ENCODE peak calls at places on chromosomes 16 and 17, in eight cellular contexts. J is adrenal gland, V is prostate gland, I is heart left ventricle, H is A549, L is breast epithelium, Q is body of pancreas, Z is H1. N is an unnamed sample.

GRCh38 chr16:85395913-85396878 is 216.9 kb upstream of the GSE1 start:
- DNase-seq in J (peak; percentile 42), V (peak; percentile 62), I (peak; percentile 58), H (no peak), L (peak; percentile 59), Q (no peak), Z (no peak), N (no peak)

GRCh38 chr16:21628196-21628726 is 24.1 kb downstream of the IGSF6 start:
- DNase-seq in J (no peak), V (no peak), I (no peak), H (no peak), L (no peak), Q (no peak), Z (no peak), N (no peak)

GRCh38 chr17:79153367-79154130 is 78.9 kb downstream of the ENGASE start:
- DNase-seq in J (no peak), V (no peak), I (no peak), H (no peak), L (no peak), Q (no peak), Z (no peak), N (no peak)

GRCh38 chr17:76417499-76418143 is 33.2 kb downstream of the SPHK1 start:
- DNase-seq in J (no peak), V (no peak), I (no peak), H (no peak), L (no peak), Q (peak; percentile 63), Z (no peak), N (no peak)

GRCh38 chr17:42247734-42248133 is 28.5 kb downstream of the STAT5B start:
- DNase-seq in J (no peak), V (no peak), I (no peak), H (peak; percentile 63), L (no peak), Q (no peak), Z (no peak), N (no peak)

GRCh38 chr17:40809721-40810421 is 10.1 kb upstream of the KRT28 start:
- DNase-seq in J (no peak), V (no peak), I (no peak), H (no peak), L (no peak), Q (no peak), Z (no peak), N (no peak)

GRCh38 chr17:64682261-64683181 is 20.4 kb upstream of the SMURF2 start:
- DNase-seq in J (no peak), V (no peak), I (no peak), H (peak; percentile 36), L (no peak), Q (no peak), Z (no peak), N (no peak)

GRCh38 chr16:57873218-57873617 is 70.9 kb upstream of the KIFC3 start:
- DNase-seq in J (no peak), V (no peak), I (no peak), H (no peak), L (no peak), Q (no peak), Z (peak; percentile 50), N (no peak)

GRCh38 chr17:65633988-65634387 is 72.5 kb upstream of the AXIN2 start:
- DNase-seq in J (no peak), V (peak; percentile 37), I (no peak), H (peak; percentile 75), L (no peak), Q (peak; percentile 13), Z (no peak), N (no peak)

GRCh38 chr17:76872221-76872873 is 4.1 kb downstream of the MGAT5B start:
- DNase-seq in J (no peak), V (no peak), I (no peak), H (peak; percentile 89), L (peak; percentile 70), Q (no peak), Z (no peak), N (no peak)

GRCh38 chr17:1730345-1731193 is 6.1 kb downstream of the WDR81 start:
- DNase-seq in J (peak; percentile 81), V (peak; percentile 81), I (peak; percentile 89), H (no peak), L (peak; percentile 86), Q (peak; percentile 66), Z (no peak), N (peak; percentile 96)

GRCh38 chr17:10521949-10522348 is 3.6 kb upstream of the MYH1 start:
- DNase-seq in J (no peak), V (no peak), I (no peak), H (no peak), L (no peak), Q (no peak), Z (no peak), N (no peak)

GRCh38 chr16:80931985-80932720 is 74.5 kb downstream of the CMC2 start:
- DNase-seq in J (peak; percentile 74), V (peak; percentile 74), I (peak; percentile 78), H (peak; percentile 71), L (peak; percentile 37), Q (peak; percentile 70), Z (peak; percentile 33), N (peak; percentile 56)

GRCh38 chr17:82241926-82242697 is 13.3 kb downstream of the SLC16A3 start:
- DNase-seq in J (no peak), V (no peak), I (peak; percentile 62), H (no peak), L (no peak), Q (no peak), Z (no peak), N (no peak)

GRCh38 chr17:17981330-17981729 is 8.7 kb downstream of the DRC3 start:
- DNase-seq in J (no peak), V (no peak), I (no peak), H (no peak), L (no peak), Q (no peak), Z (no peak), N (no peak)

GRCh38 chr16:83992624-83993023 is 24.6 kb downstream of the NECAB2 start:
- DNase-seq in J (peak; percentile 53), V (no peak), I (no peak), H (no peak), L (peak; percentile 51), Q (peak; percentile 77), Z (no peak), N (peak; percentile 24)

GRCh38 chr17:10087333-10087732 is 111.1 kb downstream of the GAS7 start:
- DNase-seq in J (no peak), V (no peak), I (no peak), H (no peak), L (no peak), Q (peak; percentile 11), Z (no peak), N (no peak)

GRCh38 chr16:64453643-64454042 is 668.2 kb downstream of the CDH11 start:
- DNase-seq in J (no peak), V (no peak), I (no peak), H (no peak), L (no peak), Q (no peak), Z (no peak), N (no peak)

GRCh38 chr17:62206550-62206949 is 141.5 kb upstream of the MED13 start:
- DNase-seq in J (no peak), V (no peak), I (no peak), H (no peak), L (no peak), Q (no peak), Z (no peak), N (no peak)

GRCh38 chr17:75019146-75019545 is 6.7 kb downstream of the MRPL58 start:
- DNase-seq in J (no peak), V (no peak), I (no peak), H (no peak), L (no peak), Q (no peak), Z (no peak), N (no peak)

GRCh38 chr17:75030161-75030560 is 16.6 kb downstream of the ATP5PD start:
- DNase-seq in J (no peak), V (no peak), I (no peak), H (no peak), L (no peak), Q (no peak), Z (no peak), N (no peak)

GRCh38 chr17:75019710-75020109 is 7.2 kb downstream of the MRPL58 start:
- DNase-seq in J (no peak), V (no peak), I (no peak), H (no peak), L (no peak), Q (no peak), Z (no peak), N (no peak)

GRCh38 chr17:75020331-75021110 is 8.1 kb downstream of the MRPL58 start:
- DNase-seq in J (no peak), V (peak; percentile 54), I (no peak), H (no peak), L (no peak), Q (no peak), Z (no peak), N (no peak)

GRCh38 chr17:75024686-75025397 is 12.4 kb downstream of the MRPL58 start:
- DNase-seq in J (no peak), V (no peak), I (no peak), H (no peak), L (no peak), Q (no peak), Z (no peak), N (no peak)
- H3K9me3 ChIP-seq in J (no peaks in the 10 kb centered on the region), V (no peaks in the 10 kb centered on the region), I (no peaks in the 10 kb centered on the region), H (no peaks in the 10 kb centered on the region), L (no peaks in the 10 kb centered on the region), Q (no peaks in the 10 kb centered on the region), Z (peaks cover 3% of the 10 kb centered on the region), N (no peaks in the 10 kb centered on the region)

GRCh38 chr16:70754371-70754770 is 46.6 kb downstream of the VAC14 start:
- DNase-seq in J (no peak), V (no peak), I (no peak), H (no peak), L (no peak), Q (no peak), Z (no peak), N (no peak)

GRCh38 chr16:70753228-70753627 is 47.7 kb downstream of the VAC14 start:
- DNase-seq in J (no peak), V (peak; percentile 49), I (no peak), H (no peak), L (no peak), Q (no peak), Z (no peak), N (peak; percentile 64)

GRCh38 chr16:70754874-70755600 is 45.9 kb downstream of the VAC14 start:
- DNase-seq in J (no peak), V (no peak), I (no peak), H (no peak), L (no peak), Q (no peak), Z (no peak), N (no peak)

GRCh38 chr16:70752381-70752780 is 48.6 kb downstream of the VAC14 start:
- DNase-seq in J (no peak), V (no peak), I (no peak), H (no peak), L (no peak), Q (no peak), Z (no peak), N (no peak)

GRCh38 chr16:70753694-70754325 is 47.1 kb downstream of the VAC14 start:
- DNase-seq in J (no peak), V (no peak), I (no peak), H (no peak), L (no peak), Q (no peak), Z (no peak), N (no peak)
- TF ChIP-seq POLR2A in J (no peak), V (no peak), I (no peak), H (no peak), L (no peak), Q (no peak), Z (no peak), N (no peak)

GRCh38 chr16:66269631-66270332 is 96.7 kb upstream of the CDH5 start:
- DNase-seq in J (no peak), V (no peak), I (no peak), H (no peak), L (peak; percentile 13), Q (no peak), Z (no peak), N (no peak)
- H3K4me3 ChIP-seq in J (peak overlapping the region; percentile 49), V (peak overlapping the region; percentile 11), I (no peak overlapping the region), H (peak overlapping the region; percentile 24), L (peak overlapping the region; percentile 38), Q (no peak overlapping the region), Z (peak overlapping the region; percentile 64), N (no peak overlapping the region)

GRCh38 chr17:80912451-80912850 is 79.2 kb upstream of the CHMP6 start:
- DNase-seq in J (no peak), V (no peak), I (no peak), H (no peak), L (no peak), Q (no peak), Z (no peak), N (no peak)
- H3K9me3 ChIP-seq in J (no peaks in the 10 kb centered on the region), V (no peaks in the 10 kb centered on the region), I (no peaks in the 10 kb centered on the region), H (no peaks in the 10 kb centered on the region), L (no peaks in the 10 kb centered on the region), Q (no peaks in the 10 kb centered on the region), Z (peaks cover 16% of the 10 kb centered on the region), N (no peaks in the 10 kb centered on the region)